ENCODE peak calls at places on chromosomes 7 and 10, in six cellular contexts. One of them, this sample, is unnamed.

GRCh38 chr7:75937958-75938786 is 23.2 kb downstream of the POR start:
- DNase-seq in fibroblast of mammary gland: peak
- DNase-seq in GM13977: no peak
- DNase-seq in H7: no peak
- DNase-seq in sciatic nerve: peak
- DNase-seq in RPMI7951: peak
- DNase-seq in this sample: peak

GRCh38 chr7:46745700-46746090 is 824.6 kb upstream of the IGFBP3 start:
- DNase-seq in fibroblast of mammary gland: peak
- DNase-seq in GM13977: no peak
- DNase-seq in H7: no peak
- DNase-seq in sciatic nerve: no peak
- DNase-seq in RPMI7951: peak
- DNase-seq in this sample: no peak

GRCh38 chr10:81863771-81864170 is 11.2 kb upstream of the NRG3 start:
- DNase-seq in fibroblast of mammary gland: no peak
- DNase-seq in GM13977: no peak
- DNase-seq in H7: no peak
- DNase-seq in sciatic nerve: no peak
- DNase-seq in RPMI7951: no peak
- DNase-seq in this sample: no peak

GRCh38 chr10:57964371-57964770 is 303.3 kb downstream of the IPMK start:
- DNase-seq in fibroblast of mammary gland: peak
- DNase-seq in GM13977: no peak
- DNase-seq in H7: no peak
- DNase-seq in sciatic nerve: no peak
- DNase-seq in RPMI7951: peak
- DNase-seq in this sample: peak

GRCh38 chr10:90579602-90580242 is 278.1 kb downstream of the HTR7 start:
- DNase-seq in fibroblast of mammary gland: peak
- DNase-seq in GM13977: no peak
- DNase-seq in H7: peak
- DNase-seq in sciatic nerve: no peak
- DNase-seq in RPMI7951: peak
- DNase-seq in this sample: no peak

GRCh38 chr7:63900394-63901203 is 98.0 kb upstream of the ZNF722 start:
- DNase-seq in fibroblast of mammary gland: peak
- DNase-seq in GM13977: no peak
- DNase-seq in H7: no peak
- DNase-seq in sciatic nerve: peak
- DNase-seq in RPMI7951: peak
- DNase-seq in this sample: peak

GRCh38 chr10:118840071-118840775 is 85.5 kb upstream of the CACUL1 start:
- DNase-seq in fibroblast of mammary gland: peak
- DNase-seq in GM13977: no peak
- DNase-seq in H7: peak
- DNase-seq in sciatic nerve: no peak
- DNase-seq in RPMI7951: peak
- DNase-seq in this sample: no peak

GRCh38 chr7:130365511-130366441 is 14.5 kb upstream of the CPA1 start:
- DNase-seq in fibroblast of mammary gland: peak
- DNase-seq in GM13977: peak
- DNase-seq in H7: peak
- DNase-seq in sciatic nerve: peak
- DNase-seq in RPMI7951: peak
- DNase-seq in this sample: no peak

GRCh38 chr7:152899004-152899403 is 139.5 kb downstream of the ACTR3B start:
- DNase-seq in fibroblast of mammary gland: no peak
- DNase-seq in GM13977: no peak
- DNase-seq in H7: no peak
- DNase-seq in sciatic nerve: peak
- DNase-seq in RPMI7951: no peak
- DNase-seq in this sample: no peak

GRCh38 chr7:73556208-73557107 is 1.0 kb downstream of the BCL7B start:
- DNase-seq in fibroblast of mammary gland: no peak
- DNase-seq in GM13977: no peak
- DNase-seq in H7: no peak
- DNase-seq in sciatic nerve: no peak
- DNase-seq in RPMI7951: no peak
- DNase-seq in this sample: no peak

GRCh38 chr10:76017026-76017732 is 585.8 kb downstream of the LRMDA start:
- DNase-seq in fibroblast of mammary gland: no peak
- DNase-seq in GM13977: no peak
- DNase-seq in H7: peak
- DNase-seq in sciatic nerve: no peak
- DNase-seq in RPMI7951: no peak
- DNase-seq in this sample: no peak

GRCh38 chr10:58981051-58981450 is 195.4 kb upstream of the PHYHIPL start:
- DNase-seq in fibroblast of mammary gland: no peak
- DNase-seq in GM13977: no peak
- DNase-seq in H7: no peak
- DNase-seq in sciatic nerve: no peak
- DNase-seq in RPMI7951: peak
- DNase-seq in this sample: no peak

GRCh38 chr7:135282621-135283295 is 49.1 kb downstream of the STRA8 start:
- DNase-seq in fibroblast of mammary gland: peak
- DNase-seq in GM13977: no peak
- DNase-seq in H7: no peak
- DNase-seq in sciatic nerve: no peak
- DNase-seq in RPMI7951: no peak
- DNase-seq in this sample: no peak

GRCh38 chr10:112375721-112376577 is 2.0 kb downstream of the ACSL5 start:
- DNase-seq in fibroblast of mammary gland: peak
- DNase-seq in GM13977: peak
- DNase-seq in H7: no peak
- DNase-seq in sciatic nerve: peak
- DNase-seq in RPMI7951: peak
- DNase-seq in this sample: no peak

GRCh38 chr10:90394306-90394705 is 463.5 kb downstream of the HTR7 start:
- DNase-seq in fibroblast of mammary gland: no peak
- DNase-seq in GM13977: no peak
- DNase-seq in H7: peak
- DNase-seq in sciatic nerve: no peak
- DNase-seq in RPMI7951: no peak
- DNase-seq in this sample: no peak

GRCh38 chr10:6423004-6423403 is 157.1 kb downstream of the PRKCQ start:
- DNase-seq in fibroblast of mammary gland: no peak
- DNase-seq in GM13977: no peak
- DNase-seq in H7: no peak
- DNase-seq in sciatic nerve: no peak
- DNase-seq in RPMI7951: peak
- DNase-seq in this sample: no peak

GRCh38 chr7:77222065-77222464 is 22.4 kb upstream of the FGL2 start:
- DNase-seq in fibroblast of mammary gland: no peak
- DNase-seq in GM13977: no peak
- DNase-seq in H7: no peak
- DNase-seq in sciatic nerve: no peak
- DNase-seq in RPMI7951: no peak
- DNase-seq in this sample: no peak

This sample was measured in nucleus accumbens.